ENCODE peak calls at places on chromosome 4, in five cellular contexts. F, T, A, X and U are unnamed samples.

GRCh38 chr4:54228563-54229501 is at the start of gene PDGFRA:
- DNase-seq in X (peak), A (no peak), T (peak), F (peak), U (no peak)

GRCh38 chr4:129966175-129966574 is 870.2 kb downstream of the C4orf33 start:
- DNase-seq in A (no peak), X (no peak), T (no peak), F (no peak), U (no peak)

GRCh38 chr4:1411436-1412375 is 5.5 kb upstream of the NKX1-1 start:
- DNase-seq in T (no peak), F (no peak), X (no peak), A (no peak), U (peak)

GRCh38 chr4:41015031-41015675 is 199.2 kb downstream of the APBB2 start:
- DNase-seq in X (no peak), A (no peak), F (no peak), T (no peak), U (no peak)

GRCh38 chr4:159086606-159087005 is 16.3 kb upstream of the RAPGEF2 start:
- DNase-seq in A (no peak), X (no peak), T (no peak), F (no peak), U (no peak)

GRCh38 chr4:4849524-4850193 is 9.8 kb upstream of the MSX1 start:
- DNase-seq in F (no peak), X (no peak), A (no peak), T (peak), U (peak)

GRCh38 chr4:89741768-89742167 is 95.2 kb downstream of the SNCA start:
- DNase-seq in F (no peak), T (no peak), A (no peak), X (no peak), U (no peak)

GRCh38 chr4:90718926-90719325 is 591.7 kb downstream of the CCSER1 start:
- DNase-seq in F (no peak), A (no peak), X (no peak), T (no peak), U (no peak)

GRCh38 chr4:1380368-1381151 is 25.7 kb downstream of the NKX1-1 start:
- DNase-seq in F (no peak), X (no peak), T (peak), A (no peak), U (peak)

GRCh38 chr4:127470290-127470809 is 162.4 kb upstream of the INTU start:
- DNase-seq in F (no peak), X (no peak), A (no peak), T (no peak), U (peak)

GRCh38 chr4:157572291-157572690 is 351.8 kb downstream of the GRIA2 start:
- DNase-seq in F (no peak), A (no peak), T (no peak), X (no peak), U (no peak)

GRCh38 chr4:125187621-125188176 is 127.1 kb upstream of the FAT4 start:
- DNase-seq in X (no peak), F (no peak), A (peak), T (no peak), U (no peak)

GRCh38 chr4:101232074-101232776 is 115.1 kb downstream of the PPP3CA start:
- DNase-seq in F (peak), T (no peak), A (peak), X (no peak), U (no peak)

GRCh38 chr4:25654971-25655963 is at the start of gene SLC34A2:
- DNase-seq in T (peak), X (peak), A (no peak), F (no peak), U (no peak)

GRCh38 chr4:118036336-118036735 is 2.0 kb downstream of the NDST3 start:
- DNase-seq in F (no peak), T (no peak), X (no peak), A (no peak), U (no peak)

GRCh38 chr4:4640692-4641091 is 98.8 kb upstream of the STX18 start:
- DNase-seq in F (no peak), X (peak), T (no peak), A (no peak), U (no peak)

GRCh38 chr4:151717909-151718613 is 42.7 kb downstream of the GATB start:
- DNase-seq in F (no peak), T (no peak), A (no peak), X (no peak), U (no peak)

GRCh38 chr4:155617312-155617711 is 49.3 kb upstream of the GUCY1A1 start:
- DNase-seq in X (no peak), F (no peak), A (no peak), T (no peak), U (no peak)

GRCh38 chr4:182576609-182577289 is 333.5 kb downstream of the TENM3 start:
- DNase-seq in A (no peak), T (no peak), F (no peak), X (peak), U (no peak)

GRCh38 chr4:25441519-25442117 is 64.6 kb downstream of the ANAPC4 start:
- DNase-seq in T (peak), X (peak), F (peak), A (peak), U (no peak)

GRCh38 chr4:118941149-118941548 is 52.5 kb downstream of the SYNPO2 start:
- DNase-seq in F (peak), X (no peak), A (peak), T (no peak), U (no peak)

GRCh38 chr4:2817701-2818350 is 24.9 kb downstream of the SH3BP2 start:
- DNase-seq in A (peak), X (peak), F (no peak), T (peak), U (no peak)

GRCh38 chr4:185128272-185129119 is 14.6 kb upstream of the SLC25A4 start:
- DNase-seq in X (peak), A (no peak), F (peak), T (peak), U (no peak)

GRCh38 chr4:142614621-142615323 is 231.3 kb downstream of the INPP4B start:
- DNase-seq in T (no peak), X (no peak), F (peak), A (no peak), U (no peak)

GRCh38 chr4:178037459-178038214 is 595.4 kb upstream of the AGA start:
- DNase-seq in A (no peak), X (no peak), F (no peak), T (no peak), U (no peak)

GRCh38 chr4:140993350-140993749 is 139.9 kb downstream of the RNF150 start:
- DNase-seq in F (no peak), X (no peak), A (no peak), T (no peak), U (no peak)

GRCh38 chr4:182145360-182145905 is 97.8 kb upstream of the TENM3 start:
- DNase-seq in F (peak), T (no peak), X (peak), A (peak), U (no peak)

GRCh38 chr4:123832173-123833026 is 435.8 kb downstream of the SPRY1 start:
- DNase-seq in F (peak), X (no peak), T (no peak), A (peak), U (no peak)

GRCh38 chr4:180827193-180827592 is 1416.0 kb upstream of the TENM3 start:
- DNase-seq in T (no peak), A (peak), X (no peak), F (peak), U (no peak)

GRCh38 chr4:132557660-132558059 is 591.4 kb upstream of the PCDH10 start:
- DNase-seq in F (peak), T (no peak), X (peak), A (peak), U (no peak)
- TF ChIP-seq CTCF in F (peak), T (no peak), X (peak), A (peak), U (peak)

GRCh38 chr4:168028568-168028967 is 63.8 kb upstream of the ANXA10 start:
- DNase-seq in X (no peak), T (no peak), F (peak), A (peak), U (no peak)
- TF ChIP-seq CTCF in X (no peak), T (no peak), F (peak), A (peak), U (peak)

GRCh38 chr4:109574443-109574850 is 14.4 kb downstream of the MCUB start:
- DNase-seq in X (no peak), A (peak), F (peak), T (no peak), U (no peak)
- TF ChIP-seq CTCF in X (peak), A (no peak), F (peak), T (no peak), U (peak)

GRCh38 chr4:148443550-148444295 is 1.5 kb upstream of the NR3C2 start:
- DNase-seq in X (peak), A (no peak), F (no peak), T (peak), U (peak)
- TF ChIP-seq CTCF in X (no peak), A (no peak), F (no peak), T (no peak), U (no peak)

DNA sequence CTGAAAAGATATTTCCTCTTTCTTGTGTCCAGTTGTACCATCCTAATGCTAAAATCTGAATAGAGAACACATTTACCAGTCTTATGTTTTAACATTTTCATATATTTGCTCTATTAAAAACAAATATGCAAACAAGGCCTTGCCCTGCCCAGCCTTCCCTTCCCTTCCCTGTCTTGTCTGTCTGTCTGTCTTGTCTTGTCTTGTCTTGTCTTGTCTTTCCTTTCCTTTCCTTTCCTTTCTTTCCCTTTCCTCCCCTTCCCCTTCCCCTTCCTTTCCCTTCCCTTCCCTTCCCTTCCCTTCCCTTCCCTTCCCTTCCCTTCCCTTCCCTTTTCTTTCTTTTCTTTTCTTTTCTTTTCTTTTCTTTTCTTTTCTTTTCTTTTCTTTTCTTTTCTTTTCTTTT is 1103.5 kb downstream of the STIM2 start:
- DNase-seq in X (no peak), A (no peak), F (no peak), T (no peak), U (no peak)
- TF ChIP-seq CTCF in X (no peak), A (no peak), F (no peak), T (no peak), U (no peak)

DNA sequence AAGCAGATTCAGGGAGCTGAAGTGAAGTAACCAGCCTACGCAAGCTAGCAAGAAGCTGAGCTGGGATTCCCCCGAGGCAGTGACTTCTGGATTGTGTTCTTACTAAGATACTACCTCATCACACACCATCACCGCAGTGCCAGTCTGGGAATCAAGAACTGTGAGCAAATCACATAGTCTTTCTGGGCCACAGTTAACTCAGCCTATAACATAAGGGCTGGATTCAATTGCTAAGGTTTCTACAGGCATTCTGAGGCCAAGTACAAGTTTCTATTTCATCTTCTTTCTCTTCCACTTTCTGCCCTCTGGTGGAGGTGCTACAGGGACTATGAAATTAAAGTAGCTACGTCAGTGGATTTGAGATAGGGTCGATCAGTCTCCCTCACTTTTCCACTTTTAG is 1.4 kb upstream of the CORIN start:
- DNase-seq in X (no peak), F (peak), A (no peak), T (no peak), U (no peak)
- TF ChIP-seq CTCF in X (peak), F (peak), A (no peak), T (no peak), U (peak)

GRCh38 chr4:6262176-6262575 is 7.5 kb upstream of the WFS1 start:
- DNase-seq in X (no peak), A (no peak), T (no peak), F (no peak), U (peak)

GRCh38 chr4:6258741-6259140 is 10.9 kb upstream of the WFS1 start:
- DNase-seq in X (no peak), A (no peak), T (no peak), F (no peak), U (peak)

GRCh38 chr4:6258026-6258360 is 11.7 kb upstream of the WFS1 start:
- DNase-seq in T (no peak), F (no peak), X (no peak), A (no peak), U (peak)

GRCh38 chr4:6257243-6258025 is 12.2 kb upstream of the WFS1 start:
- DNase-seq in X (peak), F (peak), T (no peak), A (no peak), U (peak)

GRCh38 chr4:6259886-6260285 is 9.8 kb upstream of the WFS1 start:
- DNase-seq in X (no peak), F (no peak), A (no peak), T (no peak), U (peak)
- TF ChIP-seq CTCF in X (no peak), F (no peak), A (no peak), T (no peak), U (no peak)

GRCh38 chr4:15042529-15043167 is 40.4 kb downstream of the CPEB2 start:
- DNase-seq in T (no peak), F (peak), A (no peak), X (no peak), U (no peak)

GRCh38 chr4:15043922-15044321 is 41.6 kb downstream of the CPEB2 start:
- DNase-seq in X (no peak), T (no peak), F (no peak), A (no peak), U (no peak)

GRCh38 chr4:15037923-15038541 is 35.8 kb downstream of the CPEB2 start:
- DNase-seq in T (no peak), F (peak), A (no peak), X (no peak), U (no peak)

GRCh38 chr4:15040916-15041463 is 38.7 kb downstream of the CPEB2 start:
- DNase-seq in T (no peak), F (peak), X (no peak), A (no peak), U (no peak)

GRCh38 chr4:15043226-15043625 is 40.9 kb downstream of the CPEB2 start:
- DNase-seq in T (no peak), X (peak), A (peak), F (peak), U (no peak)
- TF ChIP-seq CTCF in T (no peak), X (peak), A (no peak), F (peak), U (peak)